ENCODE peak calls at places on chromosomes 3 and 15, in six cellular contexts. W, B, Y, J, K and F are unnamed samples.

GRCh38 chr15:70528270-70528706 is 235.1 kb downstream of the UACA start:
- DNase-seq in Y (no peak), K (no peak), J (peak; percentile 28), W (peak; percentile 57), B (no peak), F (no peak)

GRCh38 chr3:187222801-187223200 is 25.5 kb downstream of the RTP1 start:
- DNase-seq in J (no peak), W (no peak), K (no peak), Y (no peak), B (no peak), F (no peak)

GRCh38 chr3:194379651-194380050 is 10.1 kb upstream of the LRRC15 start:
- DNase-seq in B (no peak), Y (peak; percentile 7), W (no peak), J (no peak), K (no peak), F (no peak)

GRCh38 chr3:68072062-68072461 is 417.6 kb upstream of the SUCLG2 start:
- DNase-seq in Y (no peak), W (no peak), J (no peak), B (no peak), K (no peak), F (no peak)

GRCh38 chr15:34699968-34700640 is 54.7 kb downstream of the GJD2 start:
- DNase-seq in B (no peak), K (no peak), W (no peak), Y (no peak), J (no peak), F (no peak)

GRCh38 chr15:90004252-90004651 is 3.1 kb downstream of the ZNF710 start:
- DNase-seq in W (no peak), J (peak; percentile 57), B (no peak), K (no peak), Y (peak; percentile 36), F (no peak)

GRCh38 chr3:160331127-160331937 is 67.7 kb downstream of the IFT80 start:
- DNase-seq in K (no peak), B (no peak), Y (no peak), J (peak; percentile 93), W (no peak), F (no peak)

GRCh38 chr3:184248454-184249411 is at the start of gene ALG3:
- DNase-seq in Y (peak; percentile 91), K (peak; percentile 91), B (peak; percentile 89), W (peak; percentile 88), J (peak; percentile 90), F (peak; percentile 78)

GRCh38 chr15:100671858-100672543 is 69.6 kb downstream of the ASB7 start:
- DNase-seq in K (no peak), J (peak; percentile 62), Y (no peak), W (no peak), B (peak; percentile 85), F (no peak)

GRCh38 chr3:41418961-41419691 is 219.8 kb downstream of the CTNNB1 start:
- DNase-seq in B (no peak), Y (no peak), K (no peak), J (peak; percentile 80), W (no peak), F (no peak)

GRCh38 chr15:94075349-94075748 is 156.0 kb upstream of the MCTP2 start:
- DNase-seq in J (peak; percentile 47), W (peak; percentile 49), B (peak; percentile 17), Y (peak; percentile 78), K (peak; percentile 63), F (no peak)

GRCh38 chr3:108342829-108343478 is 46.6 kb downstream of the HHLA2 start:
- DNase-seq in B (no peak), J (peak; percentile 8), W (no peak), Y (no peak), K (no peak), F (no peak)

GRCh38 chr3:111735271-111735758 is 123.8 kb upstream of the PHLDB2 start:
- DNase-seq in J (peak; percentile 82), Y (no peak), K (no peak), B (no peak), W (no peak), F (no peak)

GRCh38 chr3:132352556-132353143 is 35.4 kb downstream of the ACP3 start:
- DNase-seq in Y (peak; percentile 36), W (no peak), J (peak; percentile 80), K (no peak), B (peak; percentile 62), F (no peak)

GRCh38 chr3:64705946-64706345 is 18.1 kb upstream of the ADAMTS9 start:
- DNase-seq in K (no peak), B (no peak), J (no peak), W (no peak), Y (no peak), F (no peak)

GRCh38 chr15:94237903-94238302 is 6.5 kb downstream of the MCTP2 start:
- DNase-seq in J (no peak), W (no peak), K (no peak), B (no peak), Y (no peak), F (no peak)

GRCh38 chr3:95899911-95900310 is 914.5 kb upstream of the EPHA6 start:
- DNase-seq in J (peak; percentile 20), K (no peak), W (no peak), Y (no peak), B (no peak), F (no peak)

GRCh38 chr15:37106490-37107001 is 6.2 kb upstream of the MEIS2 start:
- DNase-seq in K (no peak), W (no peak), J (peak; percentile 63), Y (peak; percentile 71), B (no peak), F (no peak)

GRCh38 chr3:107429330-107430181 is 52.3 kb downstream of the CCDC54 start:
- DNase-seq in J (peak; percentile 91), K (peak; percentile 86), W (peak; percentile 74), Y (peak; percentile 84), B (peak; percentile 82), F (peak; percentile 65)

GRCh38 chr3:27935492-27935891 is 213.4 kb upstream of the EOMES start:
- DNase-seq in B (no peak), K (no peak), W (no peak), J (no peak), Y (no peak), F (no peak)

GRCh38 chr3:122661633-122662032 is 19.0 kb upstream of the PARP14 start:
- DNase-seq in Y (no peak), K (no peak), B (no peak), W (no peak), J (no peak), F (no peak)

GRCh38 chr15:63466378-63467192 is 37.8 kb upstream of the USP3 start:
- DNase-seq in W (no peak), J (peak; percentile 72), K (no peak), Y (no peak), B (peak; percentile 72), F (peak; percentile 49)

GRCh38 chr15:41917767-41918430 is 24.0 kb upstream of the SPTBN5 start:
- DNase-seq in B (no peak), Y (no peak), J (peak; percentile 52), K (no peak), W (no peak), F (peak; percentile 63)

GRCh38 chr3:30440147-30440604 is 166.2 kb upstream of the TGFBR2 start:
- DNase-seq in Y (no peak), W (no peak), B (no peak), J (no peak), K (no peak), F (no peak)

GRCh38 chr15:94312946-94313345 is 81.6 kb downstream of the MCTP2 start:
- DNase-seq in K (no peak), W (no peak), Y (no peak), J (no peak), B (no peak), F (no peak)

GRCh38 chr15:66252411-66253295 is 897 bp downstream of the MEGF11 start:
- DNase-seq in B (peak; percentile 94), K (peak; percentile 80), J (peak; percentile 35), Y (peak; percentile 75), W (no peak), F (peak; percentile 40)

GRCh38 chr3:195446359-195446758 is 3.5 kb upstream of the ACAP2 start:
- DNase-seq in W (no peak), B (no peak), K (no peak), Y (no peak), J (no peak), F (no peak)

GRCh38 chr3:170038434-170039110 is 777 bp downstream of the GPR160 start:
- DNase-seq in K (no peak), W (peak; percentile 77), B (no peak), J (no peak), Y (no peak), F (peak; percentile 43)

GRCh38 chr15:62519900-62520299 is 354.8 kb upstream of the C2CD4B start:
- DNase-seq in W (no peak), Y (no peak), B (no peak), J (no peak), K (no peak), F (no peak)

GRCh38 chr15:98787936-98788757 is 139.8 kb downstream of the IGF1R start:
- DNase-seq in K (peak; percentile 57), B (no peak), Y (no peak), W (peak; percentile 67), J (no peak), F (no peak)
- H3K4me1 ChIP-seq in K (peaks cover 25% of the 10 kb centered on the region), B (peaks cover 23% of the 10 kb centered on the region), Y (peaks cover 11% of the 10 kb centered on the region), W (peaks cover 43% of the 10 kb centered on the region), J (peaks cover 4% of the 10 kb centered on the region), F (peaks cover 48% of the 10 kb centered on the region)

GRCh38 chr3:33212406-33212805 is 6.2 kb downstream of the SUSD5 start:
- DNase-seq in Y (no peak), J (no peak), K (no peak), B (no peak), W (no peak), F (no peak)

GRCh38 chr3:33219175-33219487 is 521 bp upstream of the SUSD5 start:
- DNase-seq in W (no peak), B (no peak), J (no peak), Y (no peak), K (no peak), F (no peak)

GRCh38 chr3:33218072-33218445 is 551 bp downstream of the SUSD5 start:
- DNase-seq in K (no peak), B (no peak), Y (no peak), W (no peak), J (peak; percentile 24), F (no peak)

GRCh38 chr3:33218446-33219174 is at the start of gene SUSD5:
- DNase-seq in Y (no peak), J (peak; percentile 58), W (no peak), K (peak; percentile 58), B (peak; percentile 75), F (peak; percentile 54)

DNA sequence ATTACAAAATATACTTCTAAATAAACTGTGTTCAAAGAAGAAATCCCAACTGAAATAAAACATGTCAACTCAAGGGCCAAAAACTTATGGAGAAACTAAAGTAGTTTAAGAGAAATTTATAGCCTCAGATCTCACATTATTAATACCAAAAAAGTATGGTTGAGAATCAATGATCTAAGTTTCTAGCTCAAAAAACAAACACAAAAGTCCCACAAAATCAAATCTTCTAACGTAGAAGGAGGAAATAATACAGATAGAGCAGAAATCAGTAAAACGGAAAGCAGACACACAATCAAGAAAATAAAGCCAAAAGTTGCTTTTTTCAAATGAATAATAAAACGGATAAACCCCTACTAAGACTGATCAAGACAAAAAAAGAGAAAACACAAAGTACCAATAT is 2.9 kb downstream of the SUSD5 start:
- DNase-seq in K (no peak), J (no peak), B (no peak), W (no peak), Y (no peak), F (no peak)
- H3K4me3 ChIP-seq in K (no peak overlapping the region), J (no peak overlapping the region), B (no peak overlapping the region), W (no peak overlapping the region), Y (no peak overlapping the region), F (no peak overlapping the region)

GRCh38 chr3:120445654-120446053 is 5.1 kb downstream of the FSTL1 start:
- DNase-seq in J (no peak), B (no peak), W (no peak), Y (no peak), K (no peak), F (no peak)
- H3K4me1 ChIP-seq in J (peaks cover 14% of the 10 kb centered on the region), B (peaks cover 28% of the 10 kb centered on the region), W (peaks cover 12% of the 10 kb centered on the region), Y (peaks cover 18% of the 10 kb centered on the region), K (peaks cover 64% of the 10 kb centered on the region), F (no peaks in the 10 kb centered on the region)

GRCh38 chr15:69253156-69253555 is 45.6 kb upstream of the PAQR5 start:
- DNase-seq in J (peak; percentile 76), W (no peak), K (no peak), Y (no peak), B (peak; percentile 33), F (no peak)
- H3K4me3 ChIP-seq in J (no peak overlapping the region), W (no peak overlapping the region), K (no peak overlapping the region), Y (no peak overlapping the region), B (no peak overlapping the region), F (no peak overlapping the region)